ENCODE peak calls at places on chromosome X, in four cellular contexts. O, C, B and D are unnamed samples.

GRCh38 chrX:121238093-121238492 is 190.7 kb downstream of the GLUD2 start:
- DNase-seq in O (no peak), C (no peak), B (no peak), D (no peak)

GRCh38 chrX:120794525-120794975 is 81.1 kb downstream of the CT47B1 start:
- DNase-seq in O (no peak), C (no peak), B (no peak), D (no peak)

GRCh38 chrX:14591976-14592375 is 62.6 kb downstream of the GLRA2 start:
- DNase-seq in O (no peak), B (no peak), C (no peak), D (no peak)

GRCh38 chrX:120456973-120457372 is 12.1 kb downstream of the LAMP2 start:
- DNase-seq in C (peak), O (no peak), B (peak), D (no peak)

GRCh38 chrX:15471016-15471415 is 22.1 kb downstream of the PIR start:
- DNase-seq in O (peak), C (peak), B (peak), D (peak)

GRCh38 chrX:44872319-44872816 is 620 bp upstream of the KDM6A start:
- DNase-seq in C (no peak), B (no peak), O (peak), D (peak)

GRCh38 chrX:39016551-39016950 is 215.3 kb downstream of the MID1IP1 start:
- DNase-seq in C (no peak), O (no peak), B (no peak), D (no peak)

GRCh38 chrX:20595928-20596550 is 329.3 kb upstream of the RPS6KA3 start:
- DNase-seq in O (no peak), C (no peak), B (no peak), D (no peak)

GRCh38 chrX:38968817-38969216 is 167.6 kb downstream of the MID1IP1 start:
- DNase-seq in B (no peak), O (no peak), C (no peak), D (no peak)

GRCh38 chrX:43718956-43719355 is 62.9 kb downstream of the MAOA start:
- DNase-seq in C (no peak), O (no peak), B (no peak), D (no peak)

GRCh38 chrX:53056292-53056691 is 7.7 kb downstream of the GPR173 start:
- DNase-seq in C (no peak), B (no peak), O (no peak), D (no peak)

GRCh38 chrX:13863326-13863725 is 46.4 kb upstream of the GPM6B start:
- DNase-seq in C (no peak), B (no peak), O (no peak), D (no peak)

GRCh38 chrX:108224727-108225455 is 133.3 kb downstream of the ATG4A start:
- DNase-seq in C (peak), B (no peak), O (no peak), D (no peak)

GRCh38 chrX:71603618-71604017 is 14.7 kb downstream of the CXCR3 start:
- DNase-seq in B (no peak), O (no peak), C (no peak), D (no peak)

GRCh38 chrX:102154900-102155805 is 624 bp downstream of the BEX5 start:
- DNase-seq in B (peak), O (peak), C (no peak), D (no peak)

GRCh38 chrX:15315509-15315908 is at the start of gene ASB11:
- DNase-seq in B (no peak), O (no peak), C (no peak), D (no peak)

GRCh38 chrX:79270401-79270800 is 96.7 kb downstream of the ITM2A start:
- DNase-seq in C (peak), O (no peak), B (peak), D (peak)

GRCh38 chrX:110407910-110408545 is 49.4 kb downstream of the RTL9 start:
- DNase-seq in O (peak), C (peak), B (peak), D (peak)

GRCh38 chrX:46574337-46574940 is 874 bp downstream of the CHST7 start:
- DNase-seq in C (peak), B (no peak), O (no peak), D (no peak)

GRCh38 chrX:123525131-123525725 is 207.6 kb downstream of the THOC2 start:
- DNase-seq in B (no peak), C (no peak), O (no peak), D (no peak)

GRCh38 chrX:30973784-30974427 is 84.9 kb upstream of the TAB3 start:
- DNase-seq in B (no peak), C (no peak), O (no peak), D (no peak)

GRCh38 chrX:65696613-65697012 is 29.2 kb downstream of the MSN start:
- DNase-seq in O (no peak), C (no peak), B (peak), D (peak)

GRCh38 chrX:116499780-116500179 is 37.0 kb upstream of the CT83 start:
- DNase-seq in C (no peak), B (no peak), O (no peak), D (no peak)

DNA sequence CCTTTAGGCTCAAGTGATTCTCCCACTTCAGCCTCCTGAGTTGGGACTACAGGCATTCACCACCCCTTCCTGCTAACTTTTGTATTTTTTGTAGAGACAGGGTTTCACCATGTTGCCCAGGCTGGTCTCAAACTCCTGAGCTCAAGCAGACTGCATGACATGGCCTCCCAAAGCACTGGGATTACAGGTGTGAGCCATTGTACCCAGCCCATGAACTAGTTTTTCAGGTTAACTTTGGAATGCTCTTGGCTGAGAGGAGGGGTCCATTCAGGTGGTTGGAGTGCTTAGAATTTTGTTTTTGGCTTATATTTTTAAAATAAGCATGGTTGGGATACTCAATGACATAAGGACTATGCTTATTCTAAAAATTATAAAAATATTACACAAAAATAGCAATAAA is 355.7 kb upstream of the MAGEB16 start:
- DNase-seq in B (no peak), O (no peak), C (no peak), D (no peak)
- H3K27ac ChIP-seq in B (no peak), O (no peak), C (no peak), D (no peak)

GRCh38 chrX:40103565-40104323 is 6.0 kb upstream of the BCOR start:
- DNase-seq in B (no peak), O (no peak), C (no peak), D (no peak)

GRCh38 chrX:40104649-40105015 is 6.9 kb upstream of the BCOR start:
- DNase-seq in B (no peak), O (no peak), C (peak), D (no peak)

GRCh38 chrX:40105791-40106676 is 8.3 kb upstream of the BCOR start:
- DNase-seq in O (no peak), B (peak), C (peak), D (peak)

GRCh38 chrX:40106677-40107290 is 9.0 kb upstream of the BCOR start:
- DNase-seq in O (no peak), B (no peak), C (no peak), D (no peak)

DNA sequence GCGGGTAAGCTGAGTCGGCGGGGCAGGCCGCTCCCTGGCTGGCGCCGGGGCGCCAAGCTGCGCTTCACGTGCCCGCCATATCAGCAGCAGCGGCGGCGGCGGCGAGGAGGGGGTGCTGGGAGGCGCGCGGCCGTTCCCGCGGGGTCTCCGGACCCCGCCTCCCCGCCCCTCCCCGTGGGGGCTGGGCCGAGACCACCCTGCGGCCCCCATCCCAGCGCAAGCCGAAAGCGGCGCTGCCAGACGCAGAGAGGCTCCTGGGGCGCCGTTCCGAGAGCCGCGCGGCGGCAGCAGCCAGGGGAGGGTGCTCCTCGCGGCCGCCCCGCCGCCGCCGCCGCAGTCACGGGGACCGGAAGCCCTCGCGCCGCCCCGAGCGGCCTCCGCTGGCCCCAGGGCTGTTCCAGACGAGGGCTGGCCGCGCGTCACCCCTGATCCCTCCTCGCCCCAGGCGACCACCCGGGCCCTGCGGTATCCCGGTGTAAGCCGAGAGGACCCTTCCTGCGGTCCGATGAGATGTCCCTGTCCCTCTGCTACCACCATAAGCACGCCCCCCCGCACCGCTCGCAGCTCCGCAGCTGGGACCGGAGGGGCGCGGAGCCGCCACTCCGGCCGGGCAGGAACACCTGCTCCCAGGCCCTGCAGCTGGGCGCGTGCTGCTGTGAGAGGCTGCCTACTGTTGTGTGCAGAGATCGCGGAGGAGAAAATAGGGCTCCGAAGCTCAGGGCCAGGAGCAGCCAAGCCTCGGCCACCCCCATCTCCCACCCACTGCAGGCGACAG is 7.4 kb upstream of the BCOR start:
- DNase-seq in B (no peak), C (peak), O (no peak), D (no peak)
- H3K27ac ChIP-seq in B (peak), C (peak), O (peak), D (peak)

GRCh38 chrX:148568763-148569162 is 68.3 kb downstream of the AFF2 start:
- DNase-seq in B (no peak), C (no peak), O (no peak), D (no peak)

GRCh38 chrX:148574247-148574973 is 74.0 kb downstream of the AFF2 start:
- DNase-seq in B (no peak), O (no peak), C (peak), D (no peak)

GRCh38 chrX:148567779-148568178 is 67.4 kb downstream of the AFF2 start:
- DNase-seq in C (no peak), O (no peak), B (no peak), D (no peak)

GRCh38 chrX:148573119-148573518 is 72.7 kb downstream of the AFF2 start:
- DNase-seq in O (no peak), B (no peak), C (peak), D (no peak)

GRCh38 chrX:148572332-148572731 is 71.9 kb downstream of the AFF2 start:
- DNase-seq in O (no peak), C (no peak), B (no peak), D (no peak)
- H3K27ac ChIP-seq in O (no peak), C (peak), B (no peak), D (no peak)

GRCh38 chrX:18883961-18884765 is 99.8 kb downstream of the PHKA2 start:
- DNase-seq in O (no peak), B (no peak), C (no peak), D (no peak)
- H3K27ac ChIP-seq in O (peak), B (no peak), C (no peak), D (no peak)

GRCh38 chrX:40279091-40279430 is 181.3 kb upstream of the BCOR start:
- DNase-seq in C (no peak), B (no peak), O (no peak), D (no peak)

GRCh38 chrX:40277672-40278071 is 179.9 kb upstream of the BCOR start:
- DNase-seq in B (no peak), O (no peak), C (no peak), D (no peak)

GRCh38 chrX:40278340-40279090 is 180.8 kb upstream of the BCOR start:
- DNase-seq in O (no peak), C (no peak), B (peak), D (no peak)

GRCh38 chrX:40281341-40282005 is 183.7 kb upstream of the BCOR start:
- DNase-seq in B (peak), O (no peak), C (no peak), D (no peak)

DNA sequence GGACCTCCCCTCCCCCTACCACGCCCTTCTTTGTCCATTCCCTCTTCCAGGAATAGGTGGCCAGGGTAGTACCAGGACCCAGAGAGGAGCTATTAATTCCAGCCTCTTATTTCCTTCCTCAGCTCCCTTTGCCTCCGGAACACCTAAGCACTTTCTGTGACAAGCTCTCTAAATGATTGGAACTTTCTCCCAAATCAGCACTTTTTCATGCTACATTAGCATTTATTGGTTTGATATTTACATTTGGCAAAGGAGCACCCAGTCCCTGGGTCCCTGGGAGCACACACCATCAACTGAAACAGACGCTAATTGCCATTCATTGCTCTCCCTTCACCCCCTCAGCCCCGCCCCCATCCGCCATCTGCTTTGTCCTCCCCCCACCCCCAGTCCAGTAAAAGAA is 182.0 kb upstream of the BCOR start:
- DNase-seq in C (no peak), B (no peak), O (no peak), D (no peak)
- H3K27ac ChIP-seq in C (no peak), B (no peak), O (no peak), D (no peak)